ENCODE peak calls at places on chromosomes 13 and 19, in nine cellular contexts. Z, Y, X, V, F, M, K, J and G are unnamed samples.

GRCh38 chr13:74061939-74062595 is 72.1 kb downstream of the KLF12 start:
- DNase-seq in F (no peak), J (no peak), Y (peak; percentile 80), V (no peak), K (no peak), Z (peak; percentile 20), X (no peak), M (peak; percentile 59), G (no peak)

GRCh38 chr19:55451522-55452380 is 8.7 kb upstream of the SHISA7 start:
- DNase-seq in Z (no peak), J (peak; percentile 64), Y (no peak), F (no peak), K (no peak), V (no peak), X (no peak), M (peak; percentile 62), G (no peak)

GRCh38 chr19:4297901-4298771 is 4.1 kb downstream of the TMIGD2 start:
- DNase-seq in X (no peak), Y (no peak), V (no peak), F (no peak), M (no peak), J (no peak), Z (no peak), K (no peak), G (no peak)

GRCh38 chr13:18953139-18953930 is 228.3 kb downstream of the TUBA3C start:
- DNase-seq in M (no peak), X (no peak), Z (no peak), Y (no peak), K (no peak), J (no peak), F (no peak), V (no peak), G (no peak)

GRCh38 chr13:74251778-74252519 is 117.7 kb upstream of the KLF12 start:
- DNase-seq in Z (no peak), X (no peak), J (no peak), M (no peak), K (no peak), V (no peak), F (no peak), Y (no peak), G (no peak)

GRCh38 chr19:4589579-4590410 is 30.3 kb upstream of the SEMA6B start:
- DNase-seq in Y (no peak), Z (no peak), J (peak; percentile 65), F (no peak), V (no peak), M (peak; percentile 73), K (no peak), X (no peak), G (no peak)

GRCh38 chr13:113532156-113532806 is 41.8 kb upstream of the DCUN1D2 start:
- DNase-seq in M (no peak), Y (peak; percentile 13), X (no peak), Z (no peak), V (peak; percentile 22), J (no peak), K (no peak), F (no peak), G (no peak)

GRCh38 chr19:56476671-56477428 is at the start of gene ZNF667:
- DNase-seq in J (no peak), Y (peak; percentile 31), Z (no peak), K (no peak), V (no peak), X (no peak), M (no peak), F (no peak), G (no peak)

GRCh38 chr13:46575843-46576242 is 22.9 kb downstream of the LRCH1 start:
- DNase-seq in Z (no peak), K (no peak), J (no peak), X (no peak), M (no peak), F (no peak), Y (peak; percentile 91), V (no peak), G (no peak)

GRCh38 chr13:56351041-56351440 is 789.7 kb upstream of the PRR20A start:
- DNase-seq in J (no peak), V (no peak), Z (no peak), M (no peak), K (no peak), F (no peak), Y (no peak), X (no peak), G (no peak)

GRCh38 chr13:72174549-72174948 is 307.5 kb upstream of the DACH1 start:
- DNase-seq in F (no peak), J (no peak), M (no peak), Z (no peak), K (no peak), X (no peak), Y (no peak), V (no peak), G (no peak)

GRCh38 chr19:45884682-45885555 is 1.0 kb downstream of the IRF2BP1 start:
- DNase-seq in J (peak; percentile 71), K (no peak), Y (no peak), F (no peak), X (peak; percentile 31), Z (peak; percentile 36), M (no peak), V (no peak), G (no peak)

GRCh38 chr13:59178344-59178743 is 985.4 kb downstream of the DIAPH3 start:
- DNase-seq in V (no peak), F (no peak), M (no peak), Z (no peak), X (no peak), K (no peak), Y (peak; percentile 35), J (no peak), G (no peak)

GRCh38 chr19:11693505-11694499 is 44.9 kb downstream of the ZNF823 start:
- DNase-seq in M (no peak), X (no peak), Y (peak; percentile 66), F (no peak), J (no peak), Z (no peak), V (no peak), K (no peak), G (no peak)

GRCh38 chr13:31431722-31432137 is 232.0 kb downstream of the B3GLCT start:
- DNase-seq in F (no peak), M (peak; percentile 81), X (peak; percentile 51), Y (peak; percentile 69), V (no peak), Z (peak; percentile 67), J (peak; percentile 60), K (no peak), G (peak; percentile 76)

GRCh38 chr13:28470286-28470685 is 24.6 kb downstream of the FLT1 start:
- DNase-seq in V (no peak), K (no peak), M (no peak), Z (no peak), Y (peak; percentile 86), F (no peak), J (no peak), X (no peak), G (no peak)

DNA sequence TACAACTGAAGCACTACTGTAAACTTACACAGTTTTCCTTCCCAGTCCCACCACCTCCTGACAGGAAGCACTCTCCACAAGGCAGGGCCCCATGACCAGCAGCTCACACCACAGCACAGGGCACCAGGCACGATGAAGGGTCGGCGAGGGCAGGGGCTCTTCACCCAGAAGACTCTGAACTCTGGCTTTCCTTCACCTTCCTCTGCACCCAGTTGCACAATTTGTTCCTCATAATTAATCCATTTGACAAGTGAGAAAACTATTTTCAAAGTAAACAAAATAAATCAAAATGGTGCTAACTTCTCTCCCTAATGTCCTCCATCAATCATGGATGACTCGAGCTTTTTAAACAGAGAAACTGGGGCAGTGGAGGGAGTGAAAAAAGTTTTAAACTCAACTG is 568.7 kb downstream of the UQCRFS1 start:
- DNase-seq in F (no peak), K (no peak), M (no peak), V (no peak), Y (no peak), Z (no peak), X (no peak), J (no peak), G (no peak)
- H3K9me3 ChIP-seq in F (peaks cover 3% of the 10 kb centered on the region), K (no peaks in the 10 kb centered on the region), M (no peaks in the 10 kb centered on the region), V (no peaks in the 10 kb centered on the region), Y (no peaks in the 10 kb centered on the region), Z (no peaks in the 10 kb centered on the region), X (no peaks in the 10 kb centered on the region), J (no peaks in the 10 kb centered on the region), G (no peaks in the 10 kb centered on the region)

GRCh38 chr19:32291876-32292275 is 53.5 kb upstream of the ZNF507 start:
- DNase-seq in K (no peak), F (no peak), X (no peak), J (no peak), Y (no peak), V (no peak), M (no peak), Z (no peak), G (no peak)
- H3K27ac ChIP-seq in K (no peak overlapping the region), F (no peak overlapping the region), X (no peak overlapping the region), J (no peak overlapping the region), Y (no peak overlapping the region), V (no peak overlapping the region), M (no peak overlapping the region), Z (no peak overlapping the region), G (no peak overlapping the region)

GRCh38 chr19:9329999-9330398 is 6.0 kb downstream of the ZNF559 start:
- DNase-seq in Z (no peak), J (no peak), Y (no peak), M (no peak), K (no peak), X (no peak), V (no peak), F (no peak), G (no peak)
- H3K9me3 ChIP-seq in Z (peaks cover 66% of the 10 kb centered on the region), J (peaks cover 1% of the 10 kb centered on the region), Y (peaks cover 6% of the 10 kb centered on the region), M (peaks cover 51% of the 10 kb centered on the region), K (peaks cover 92% of the 10 kb centered on the region), X (peaks cover 98% of the 10 kb centered on the region), V (peaks cover 62% of the 10 kb centered on the region), F (peaks cover 25% of the 10 kb centered on the region), G (peaks cover 100% of the 10 kb centered on the region)

DNA sequence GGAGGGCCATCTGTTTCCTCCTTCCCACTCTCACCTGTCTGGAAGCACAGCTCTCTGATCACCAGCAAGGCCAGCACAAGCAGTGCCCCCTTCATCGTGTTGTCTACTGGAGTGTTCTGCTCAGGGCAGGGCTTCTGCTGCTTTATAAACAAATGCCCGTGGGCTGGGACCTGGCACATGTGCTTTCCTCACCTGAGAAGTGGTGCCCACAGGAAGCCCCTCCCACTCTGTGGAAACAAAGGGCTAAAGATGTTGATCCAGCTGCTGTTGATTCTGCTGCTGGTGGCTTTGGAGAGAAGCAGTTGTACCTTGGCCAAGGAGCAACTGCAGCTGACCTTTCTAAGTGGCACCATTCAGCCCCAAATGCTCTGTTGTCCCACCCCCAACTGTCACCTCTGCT is 26.4 kb upstream of the ZNF181 start:
- DNase-seq in X (no peak), Y (no peak), J (no peak), M (no peak), K (no peak), F (no peak), Z (no peak), V (no peak), G (no peak)
- H3K27ac ChIP-seq in X (no peak overlapping the region), Y (no peak overlapping the region), J (no peak overlapping the region), M (no peak overlapping the region), K (no peak overlapping the region), F (no peak overlapping the region), Z (no peak overlapping the region), V (no peak overlapping the region), G (no peak overlapping the region)

DNA sequence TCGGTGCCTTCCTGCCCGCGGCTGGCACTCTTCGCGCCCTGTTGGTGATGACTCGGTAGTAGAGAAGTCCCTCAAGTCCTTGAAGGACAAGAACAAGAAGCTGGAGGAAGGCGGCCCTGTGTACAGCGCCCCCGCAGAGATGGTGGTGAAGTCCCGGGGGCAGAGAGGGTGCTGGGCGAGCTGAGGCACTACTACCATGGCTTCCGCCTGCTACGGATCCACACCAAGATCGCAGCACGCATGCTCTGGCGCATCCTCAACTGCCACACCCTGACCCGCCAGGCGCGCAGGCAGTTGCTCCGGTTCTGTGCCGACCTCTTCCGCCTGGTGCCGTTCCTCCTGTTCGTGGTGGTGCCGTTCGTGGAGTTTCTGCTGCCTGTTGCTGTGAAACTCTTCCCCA is 11.1 kb downstream of the ZSCAN1 start:
- DNase-seq in Z (no peak), F (no peak), M (no peak), X (no peak), K (no peak), Y (no peak), J (no peak), V (no peak), G (no peak)
- H3K9me3 ChIP-seq in Z (peaks cover 35% of the 10 kb centered on the region), F (peaks cover 79% of the 10 kb centered on the region), M (peaks cover 44% of the 10 kb centered on the region), X (peaks cover 100% of the 10 kb centered on the region), K (peaks cover 64% of the 10 kb centered on the region), Y (no peaks in the 10 kb centered on the region), J (no peaks in the 10 kb centered on the region), V (peaks cover 90% of the 10 kb centered on the region), G (peaks cover 20% of the 10 kb centered on the region)